ENCODE peak calls at places on chromosome 3, in four cellular contexts. M is ovary, X is spleen, Q is heart left ventricle. H is an unnamed sample.

GRCh38 chr3:3577823-3578222 is 221.4 kb upstream of the LRRN1 start:
- DNase-seq in X (peak), Q (no peak), M (no peak), H (no peak)

GRCh38 chr3:27993061-27993460 is 248.4 kb upstream of the CMC1 start:
- DNase-seq in X (no peak), M (no peak), Q (no peak), H (no peak)

GRCh38 chr3:165642761-165643432 is 194.3 kb downstream of the BCHE start:
- DNase-seq in Q (no peak), M (no peak), X (no peak), H (peak)

GRCh38 chr3:171260899-171261298 is 199.3 kb downstream of the TNIK start:
- DNase-seq in M (no peak), X (no peak), Q (no peak), H (no peak)

GRCh38 chr3:189325454-189325853 is 153.7 kb downstream of the TPRG1 start:
- DNase-seq in M (no peak), X (no peak), Q (no peak), H (no peak)

GRCh38 chr3:117297541-117297940 is 588.0 kb downstream of the TUSC7 start:
- DNase-seq in M (no peak), X (no peak), Q (no peak), H (no peak)

GRCh38 chr3:21621396-21621695 is 129.7 kb downstream of the ZNF385D start:
- DNase-seq in Q (no peak), X (no peak), M (no peak), H (no peak)

GRCh38 chr3:139120336-139120971 is 75.8 kb upstream of the PRR23C start:
- DNase-seq in Q (no peak), M (no peak), X (no peak), H (no peak)

GRCh38 chr3:157573281-157573680 is 70.1 kb upstream of the VEPH1 start:
- DNase-seq in M (no peak), X (no peak), Q (no peak), H (no peak)

GRCh38 chr3:39718674-39719595 is 90.5 kb upstream of the MYRIP start:
- DNase-seq in M (no peak), Q (no peak), X (no peak), H (no peak)

GRCh38 chr3:154018100-154018696 is 103.0 kb upstream of the ARHGEF26 start:
- DNase-seq in Q (no peak), X (peak), M (no peak), H (no peak)

GRCh38 chr3:165446555-165446954 is 250.4 kb upstream of the SLITRK3 start:
- DNase-seq in M (no peak), X (no peak), Q (no peak), H (no peak)

GRCh38 chr3:8052599-8053185 is 448.9 kb upstream of the LMCD1 start:
- DNase-seq in M (no peak), Q (no peak), X (no peak), H (no peak)

GRCh38 chr3:122646146-122646988 is 34.3 kb upstream of the PARP14 start:
- DNase-seq in M (no peak), Q (no peak), X (no peak), H (no peak)

GRCh38 chr3:69309810-69310209 is 76.1 kb downstream of the FRMD4B start:
- DNase-seq in X (no peak), M (no peak), Q (no peak), H (no peak)

GRCh38 chr3:29591579-29591978 is 310.7 kb downstream of the RBMS3 start:
- DNase-seq in X (no peak), Q (no peak), M (no peak), H (no peak)

GRCh38 chr3:78823859-78824258 is 943.9 kb downstream of the ROBO1 start:
- DNase-seq in X (no peak), M (no peak), Q (no peak), H (peak)

GRCh38 chr3:193132923-193133463 is 108.0 kb upstream of the PLAAT1 start:
- DNase-seq in M (no peak), X (no peak), Q (no peak), H (no peak)

GRCh38 chr3:111481551-111481950 is 60.4 kb upstream of the CD96 start:
- DNase-seq in M (no peak), Q (no peak), X (no peak), H (no peak)

GRCh38 chr3:100072328-100073048 is 41.8 kb downstream of the FILIP1L start:
- DNase-seq in M (no peak), Q (no peak), X (no peak), H (no peak)

GRCh38 chr3:16448691-16449090 is 64.8 kb downstream of the RFTN1 start:
- DNase-seq in Q (peak), M (peak), X (no peak), H (peak)

GRCh38 chr3:61154788-61155187 is 96.5 kb downstream of the FHIT start:
- DNase-seq in X (no peak), Q (no peak), M (no peak), H (no peak)

GRCh38 chr3:136750922-136751258 is 1.3 kb downstream of the STAG1 start:
- DNase-seq in X (no peak), Q (no peak), M (no peak), H (no peak)

GRCh38 chr3:107001635-107002034 is 375.6 kb upstream of the CCDC54 start:
- DNase-seq in Q (no peak), M (no peak), X (no peak), H (no peak)

GRCh38 chr3:183253364-183253960 is 409 bp downstream of the B3GNT5 start:
- DNase-seq in X (peak), M (peak), Q (peak), H (peak)
- TF ChIP-seq POLR2A in X (no peak), M (peak), Q (no peak), H (peak)

GRCh38 chr3:196739671-196740475 is at the start of gene PAK2:
- DNase-seq in Q (peak), M (peak), X (peak), H (peak)
- TF ChIP-seq POLR2A in Q (peak), M (peak), X (peak), H (peak)

GRCh38 chr3:131026321-131027151 is at the start of the genes ASTE1 and NEK11:
- DNase-seq in X (peak), M (peak), Q (peak), H (peak)
- TF ChIP-seq POLR2A in X (no peak), M (peak), Q (peak), H (peak)

DNA sequence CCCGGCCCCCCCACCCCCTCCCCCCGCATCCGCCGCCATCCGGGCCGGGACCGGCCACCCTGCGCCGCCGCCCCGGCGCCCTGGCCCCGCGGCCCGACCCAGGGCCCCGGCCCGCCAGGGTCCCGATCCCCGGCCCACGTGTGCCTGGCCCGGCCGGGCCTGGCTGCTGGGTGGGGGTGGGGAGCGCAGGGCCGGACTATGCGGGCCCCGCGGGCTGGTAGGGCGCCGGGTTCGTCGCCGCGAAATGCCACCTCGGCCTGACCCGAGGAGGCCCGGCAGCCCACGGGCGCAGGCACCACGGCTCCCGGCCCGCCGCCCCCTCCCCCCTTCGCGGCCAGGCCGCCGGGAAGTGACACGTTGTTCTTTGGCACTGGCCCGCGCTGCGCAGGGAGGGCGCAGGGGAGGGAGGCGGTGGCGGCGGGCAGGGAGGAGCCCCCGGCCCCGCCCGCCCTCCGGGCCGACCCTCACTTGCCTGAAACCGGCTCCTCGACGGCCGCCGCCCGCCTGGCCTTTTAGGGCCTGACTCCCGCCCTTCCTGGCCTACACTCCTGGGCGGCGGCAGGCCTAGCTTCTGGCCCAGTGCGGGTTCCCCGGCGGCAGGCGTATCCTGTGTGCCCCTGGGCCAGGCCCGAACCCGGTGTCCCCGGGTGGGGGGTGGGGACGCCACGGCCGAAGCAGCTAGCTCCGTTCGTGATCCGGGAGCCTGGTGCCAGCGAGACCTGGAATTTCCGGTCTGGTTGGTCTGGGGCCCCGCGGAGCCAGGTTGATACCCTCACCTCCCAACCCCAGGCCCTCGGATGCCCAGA is 497 bp downstream of the EIF4G1 start:
- DNase-seq in Q (peak), M (peak), X (peak), H (peak)
- TF ChIP-seq POLR2A in Q (peak), M (peak), X (peak), H (peak)

DNA sequence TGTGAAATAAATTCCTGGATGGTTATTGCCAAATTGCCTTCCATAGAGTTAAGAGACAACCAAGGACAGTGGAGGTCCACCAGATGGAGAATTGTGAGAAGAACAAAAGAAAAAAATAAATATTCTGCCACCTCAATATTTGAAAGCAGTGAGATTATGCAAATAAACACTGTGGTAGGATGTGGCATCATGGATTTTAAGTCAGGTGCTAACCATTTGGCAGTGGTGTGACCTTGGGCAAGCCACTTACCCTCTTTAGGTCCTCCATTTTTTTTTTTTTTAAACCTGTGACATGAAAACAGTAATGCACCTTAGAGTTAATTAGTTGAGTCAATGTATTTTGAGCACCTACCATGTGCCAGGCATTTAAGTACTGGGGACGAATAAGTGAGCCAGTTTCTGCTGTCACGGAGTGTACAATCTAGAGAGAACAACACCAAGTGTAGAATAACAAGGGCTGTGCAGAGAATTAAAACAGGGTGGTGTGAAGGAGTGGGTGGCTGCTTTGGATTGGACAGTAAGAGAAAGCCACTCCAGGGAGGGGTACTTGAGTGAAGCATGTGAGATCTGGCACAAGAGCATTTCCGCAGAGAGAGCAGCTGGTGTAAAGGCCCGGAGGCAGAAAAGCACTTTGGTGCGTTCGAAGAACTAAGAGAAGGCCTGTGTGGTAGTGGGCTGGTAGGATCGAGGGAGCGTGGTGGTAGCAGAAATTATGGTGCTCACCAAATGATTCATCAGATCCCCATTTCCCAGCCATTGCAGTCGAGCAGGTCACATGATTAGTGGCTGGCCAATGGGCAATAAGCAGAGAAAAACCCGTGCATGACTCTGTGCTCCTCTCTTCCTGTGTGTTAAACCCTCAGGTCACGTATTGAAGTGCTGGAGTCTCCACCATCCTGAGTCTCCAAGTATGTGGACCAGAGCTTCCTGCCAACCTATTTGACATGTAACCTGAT is 39.2 kb downstream of the CCK start:
- DNase-seq in X (no peak), Q (no peak), M (no peak), H (no peak)
- TF ChIP-seq POLR2A in X (no peak), Q (no peak), M (no peak), H (no peak)

GRCh38 chr3:51389423-51390183 is 1.5 kb upstream of the RBM15B start:
- DNase-seq in X (peak), M (no peak), Q (peak), H (no peak)
- TF ChIP-seq POLR2A in X (no peak), M (no peak), Q (no peak), H (no peak)

DNA sequence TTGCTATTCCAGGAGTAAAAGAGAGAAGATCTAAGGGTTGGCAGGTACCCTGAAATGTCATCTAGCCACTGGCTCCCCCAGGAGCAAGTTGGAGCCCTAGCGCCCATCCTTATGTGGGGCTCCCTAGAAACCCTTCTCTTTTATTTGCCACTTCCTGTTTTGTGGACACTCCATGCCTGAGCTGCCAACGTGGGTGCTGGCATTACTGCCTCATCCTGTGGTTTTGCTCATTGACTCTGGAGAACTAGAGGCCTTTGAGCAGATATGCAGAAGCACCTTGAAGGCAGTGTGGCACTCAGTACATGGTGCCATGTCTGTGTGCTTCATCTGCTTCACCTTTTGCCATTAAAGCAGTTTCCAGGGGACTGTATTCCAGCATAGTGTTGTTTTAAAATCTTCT is 8.1 kb downstream of the EDEM1 start:
- DNase-seq in M (no peak), X (no peak), Q (peak), H (no peak)
- TF ChIP-seq POLR2A in M (no peak), X (no peak), Q (no peak), H (no peak)

DNA sequence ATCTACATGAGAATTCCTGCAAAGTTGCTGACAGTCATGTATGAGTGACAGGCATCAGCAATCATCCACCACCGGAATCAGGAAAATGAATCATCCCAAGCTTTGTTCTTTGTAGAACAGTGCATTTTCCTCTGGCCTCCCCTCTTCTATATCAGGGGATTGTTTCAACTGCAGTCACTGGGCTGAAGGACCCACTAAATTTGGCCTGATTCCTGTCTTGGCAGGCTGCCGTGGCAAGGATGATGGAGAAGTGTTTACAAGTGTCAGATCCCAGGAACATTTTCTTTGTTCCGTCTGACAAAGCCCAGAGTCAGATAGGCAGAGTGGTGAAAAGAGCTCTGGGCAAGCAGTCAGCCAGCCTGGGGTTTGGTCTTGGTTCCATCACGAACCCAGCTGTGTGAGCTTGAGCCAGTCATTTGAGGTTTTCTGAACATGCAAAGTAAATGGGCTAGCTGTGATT is 175.1 kb upstream of the TSC22D2 start:
- DNase-seq in Q (peak), X (no peak), M (no peak), H (no peak)
- TF ChIP-seq POLR2A in Q (no peak), X (no peak), M (no peak), H (no peak)

DNA sequence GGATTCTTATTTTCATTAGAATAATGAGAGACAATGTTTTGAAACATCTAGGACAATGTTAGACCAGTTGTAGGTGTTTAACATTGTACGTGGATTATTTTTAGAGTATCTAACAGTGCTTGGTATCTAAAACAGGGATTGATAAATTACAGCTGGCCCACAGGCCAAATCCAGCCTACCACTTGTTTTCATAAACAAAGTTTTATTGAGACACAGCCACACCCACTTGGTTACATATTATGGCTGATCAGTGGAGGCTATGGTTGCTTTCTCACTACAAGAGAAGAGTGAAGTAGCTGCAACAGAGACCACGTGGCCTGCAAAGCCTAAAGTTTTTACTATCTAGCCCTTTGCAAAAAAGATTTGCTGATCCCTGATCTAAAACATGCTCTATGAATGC is 223.1 kb upstream of the CTNNB1 start:
- DNase-seq in M (no peak), Q (no peak), X (no peak), H (no peak)
- TF ChIP-seq POLR2A in M (no peak), Q (no peak), X (no peak), H (no peak)